ENCODE peak calls at places on chromosomes 4 and X, in eight cellular contexts. One of them, this sample, is unnamed.

GRCh38 chrX:40573763-40574162 is 7.0 kb upstream of the ATP6AP2 start:
- DNase-seq in CD8-positive, alpha-beta T cell: no peak
- DNase-seq in fibroblast of pulmonary artery: peak; percentile 17
- DNase-seq in astrocyte of the spinal cord: no peak
- DNase-seq in upper lobe of right lung: no peak
- DNase-seq in endothelial cell: no peak
- DNase-seq in transverse colon: no peak
- DNase-seq in A549: no peak
- DNase-seq in this sample: peak; percentile 10

GRCh38 chr4:19051751-19052296 is 1030.3 kb upstream of the LCORL start:
- DNase-seq in astrocyte of the spinal cord: no peak
- DNase-seq in CD8-positive, alpha-beta T cell: no peak
- DNase-seq in upper lobe of right lung: no peak
- DNase-seq in A549: no peak
- DNase-seq in endothelial cell: no peak
- DNase-seq in fibroblast of pulmonary artery: no peak
- DNase-seq in transverse colon: no peak
- DNase-seq in this sample: no peak

GRCh38 chrX:132948648-132949260 is 9.7 kb downstream of the HS6ST2 start:
- DNase-seq in CD8-positive, alpha-beta T cell: no peak
- DNase-seq in fibroblast of pulmonary artery: no peak
- DNase-seq in A549: no peak
- DNase-seq in transverse colon: no peak
- DNase-seq in astrocyte of the spinal cord: no peak
- DNase-seq in endothelial cell: peak; percentile 33
- DNase-seq in upper lobe of right lung: no peak
- DNase-seq in this sample: peak; percentile 24

GRCh38 chr4:133597252-133597651 is 448.2 kb downstream of the PCDH10 start:
- DNase-seq in A549: no peak
- DNase-seq in upper lobe of right lung: no peak
- DNase-seq in fibroblast of pulmonary artery: peak; percentile 10
- DNase-seq in CD8-positive, alpha-beta T cell: no peak
- DNase-seq in endothelial cell: no peak
- DNase-seq in astrocyte of the spinal cord: no peak
- DNase-seq in transverse colon: no peak
- DNase-seq in this sample: no peak

GRCh38 chr4:162010362-162010761 is 153.4 kb downstream of the FSTL5 start:
- DNase-seq in fibroblast of pulmonary artery: peak; percentile 6
- DNase-seq in CD8-positive, alpha-beta T cell: no peak
- DNase-seq in endothelial cell: no peak
- DNase-seq in A549: no peak
- DNase-seq in upper lobe of right lung: no peak
- DNase-seq in astrocyte of the spinal cord: no peak
- DNase-seq in transverse colon: no peak
- DNase-seq in this sample: no peak

GRCh38 chr4:55435136-55435535 is 39.4 kb downstream of the TMEM165 start:
- DNase-seq in endothelial cell: peak; percentile 29
- DNase-seq in transverse colon: no peak
- DNase-seq in fibroblast of pulmonary artery: peak; percentile 59
- DNase-seq in CD8-positive, alpha-beta T cell: no peak
- DNase-seq in astrocyte of the spinal cord: peak; percentile 25
- DNase-seq in A549: no peak
- DNase-seq in upper lobe of right lung: no peak
- DNase-seq in this sample: no peak

GRCh38 chrX:136767104-136767941 is 13.4 kb downstream of the ARHGEF6 start:
- DNase-seq in fibroblast of pulmonary artery: peak; percentile 59
- DNase-seq in astrocyte of the spinal cord: peak; percentile 54
- DNase-seq in CD8-positive, alpha-beta T cell: peak; percentile 58
- DNase-seq in A549: peak; percentile 53
- DNase-seq in upper lobe of right lung: peak; percentile 80
- DNase-seq in endothelial cell: peak; percentile 67
- DNase-seq in transverse colon: peak; percentile 64
- DNase-seq in this sample: peak; percentile 37

GRCh38 chrX:153649915-153650782 is 3.1 kb downstream of the DUSP9 start:
- DNase-seq in endothelial cell: no peak
- DNase-seq in upper lobe of right lung: no peak
- DNase-seq in fibroblast of pulmonary artery: no peak
- DNase-seq in transverse colon: no peak
- DNase-seq in astrocyte of the spinal cord: no peak
- DNase-seq in CD8-positive, alpha-beta T cell: no peak
- DNase-seq in A549: no peak
- DNase-seq in this sample: no peak

GRCh38 chr4:150207871-150208270 is 129.6 kb downstream of the DCLK2 start:
- DNase-seq in astrocyte of the spinal cord: no peak
- DNase-seq in transverse colon: no peak
- DNase-seq in CD8-positive, alpha-beta T cell: no peak
- DNase-seq in A549: no peak
- DNase-seq in fibroblast of pulmonary artery: peak; percentile 29
- DNase-seq in upper lobe of right lung: no peak
- DNase-seq in endothelial cell: no peak
- DNase-seq in this sample: no peak

GRCh38 chr4:78370625-78371372 is 180.8 kb upstream of the ANXA3 start:
- DNase-seq in CD8-positive, alpha-beta T cell: no peak
- DNase-seq in A549: no peak
- DNase-seq in upper lobe of right lung: no peak
- DNase-seq in endothelial cell: no peak
- DNase-seq in astrocyte of the spinal cord: no peak
- DNase-seq in fibroblast of pulmonary artery: no peak
- DNase-seq in transverse colon: no peak
- DNase-seq in this sample: no peak

GRCh38 chr4:37639551-37640293 is 46.5 kb downstream of the RELL1 start:
- DNase-seq in transverse colon: no peak
- DNase-seq in endothelial cell: no peak
- DNase-seq in upper lobe of right lung: no peak
- DNase-seq in A549: no peak
- DNase-seq in fibroblast of pulmonary artery: peak; percentile 12
- DNase-seq in astrocyte of the spinal cord: no peak
- DNase-seq in CD8-positive, alpha-beta T cell: no peak
- DNase-seq in this sample: no peak

GRCh38 chr4:105145059-105145912 is 1.4 kb upstream of the TET2 start:
- DNase-seq in upper lobe of right lung: no peak
- DNase-seq in transverse colon: no peak
- DNase-seq in endothelial cell: no peak
- DNase-seq in A549: no peak
- DNase-seq in astrocyte of the spinal cord: peak; percentile 20
- DNase-seq in fibroblast of pulmonary artery: no peak
- DNase-seq in CD8-positive, alpha-beta T cell: no peak
- DNase-seq in this sample: no peak

GRCh38 chr4:141432000-141432712 is 204.2 kb upstream of the IL15 start:
- DNase-seq in endothelial cell: no peak
- DNase-seq in astrocyte of the spinal cord: no peak
- DNase-seq in fibroblast of pulmonary artery: peak; percentile 20
- DNase-seq in transverse colon: no peak
- DNase-seq in CD8-positive, alpha-beta T cell: no peak
- DNase-seq in upper lobe of right lung: no peak
- DNase-seq in A549: no peak
- DNase-seq in this sample: no peak

GRCh38 chr4:85491527-85491926 is 16.6 kb downstream of the ARHGAP24 start:
- DNase-seq in fibroblast of pulmonary artery: no peak
- DNase-seq in endothelial cell: no peak
- DNase-seq in astrocyte of the spinal cord: no peak
- DNase-seq in CD8-positive, alpha-beta T cell: no peak
- DNase-seq in upper lobe of right lung: no peak
- DNase-seq in A549: no peak
- DNase-seq in transverse colon: no peak
- DNase-seq in this sample: no peak

GRCh38 chr4:139454111-139454600 is at the start of gene RAB33B:
- DNase-seq in astrocyte of the spinal cord: no peak
- DNase-seq in A549: peak; percentile 60
- DNase-seq in endothelial cell: no peak
- DNase-seq in transverse colon: no peak
- DNase-seq in CD8-positive, alpha-beta T cell: no peak
- DNase-seq in upper lobe of right lung: no peak
- DNase-seq in fibroblast of pulmonary artery: peak; percentile 92
- DNase-seq in this sample: no peak
- TF ChIP-seq CTCF in astrocyte of the spinal cord: no peak
- TF ChIP-seq CTCF in A549: no peak
- TF ChIP-seq CTCF in endothelial cell: no peak
- TF ChIP-seq CTCF in transverse colon: no peak
- TF ChIP-seq CTCF in CD8-positive, alpha-beta T cell: no peak
- TF ChIP-seq CTCF in upper lobe of right lung: no peak
- TF ChIP-seq CTCF in fibroblast of pulmonary artery: no peak
- TF ChIP-seq CTCF in this sample: no peak

GRCh38 chrX:103533428-103534216 is 14.3 kb upstream of the RAB40A start:
- DNase-seq in astrocyte of the spinal cord: peak; percentile 75
- DNase-seq in CD8-positive, alpha-beta T cell: peak; percentile 53
- DNase-seq in transverse colon: peak; percentile 83
- DNase-seq in fibroblast of pulmonary artery: peak; percentile 83
- DNase-seq in upper lobe of right lung: peak; percentile 71
- DNase-seq in A549: peak; percentile 8
- DNase-seq in endothelial cell: peak; percentile 71
- DNase-seq in this sample: peak; percentile 85
- TF ChIP-seq CTCF in astrocyte of the spinal cord: peak; percentile 78
- TF ChIP-seq CTCF in CD8-positive, alpha-beta T cell: peak; percentile 68
- TF ChIP-seq CTCF in transverse colon: peak; percentile 78
- TF ChIP-seq CTCF in fibroblast of pulmonary artery: peak; percentile 61
- TF ChIP-seq CTCF in upper lobe of right lung: peak; percentile 71
- TF ChIP-seq CTCF in A549: peak; percentile 74
- TF ChIP-seq CTCF in endothelial cell: peak; percentile 78
- TF ChIP-seq CTCF in this sample: peak; percentile 91

GRCh38 chr4:26583865-26584652 is at the start of gene TBC1D19:
- DNase-seq in CD8-positive, alpha-beta T cell: peak; percentile 86
- DNase-seq in upper lobe of right lung: peak; percentile 94
- DNase-seq in fibroblast of pulmonary artery: peak; percentile 90
- DNase-seq in transverse colon: peak; percentile 90
- DNase-seq in endothelial cell: peak; percentile 79
- DNase-seq in astrocyte of the spinal cord: peak; percentile 91
- DNase-seq in A549: peak; percentile 72
- DNase-seq in this sample: peak; percentile 83
- TF ChIP-seq CTCF in CD8-positive, alpha-beta T cell: no peak
- TF ChIP-seq CTCF in upper lobe of right lung: no peak
- TF ChIP-seq CTCF in fibroblast of pulmonary artery: no peak
- TF ChIP-seq CTCF in transverse colon: no peak
- TF ChIP-seq CTCF in endothelial cell: no peak
- TF ChIP-seq CTCF in astrocyte of the spinal cord: no peak
- TF ChIP-seq CTCF in A549: no peak
- TF ChIP-seq CTCF in this sample: no peak

DNA sequence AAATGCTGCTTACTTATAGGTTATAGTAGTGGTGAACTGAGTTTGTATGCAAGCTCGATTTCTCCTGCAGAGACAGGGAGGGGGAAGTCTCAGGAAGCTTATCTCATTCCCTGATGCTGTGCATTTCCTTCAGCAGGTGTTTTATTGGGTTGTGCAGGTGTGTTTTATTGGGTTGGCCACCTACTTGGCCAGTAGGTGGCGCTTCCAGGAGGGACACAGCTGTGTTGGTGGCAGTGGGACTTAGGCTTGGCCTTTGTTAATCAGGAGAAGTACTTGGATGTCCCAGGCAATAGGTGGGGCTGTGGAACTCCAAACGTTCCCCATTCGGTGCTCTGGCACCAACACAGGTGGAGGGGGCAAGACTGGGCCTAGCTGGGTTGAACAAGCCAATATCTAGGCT is 196.0 kb upstream of the DCAF8L1 start:
- DNase-seq in CD8-positive, alpha-beta T cell: no peak
- DNase-seq in upper lobe of right lung: no peak
- DNase-seq in astrocyte of the spinal cord: no peak
- DNase-seq in A549: no peak
- DNase-seq in transverse colon: peak; percentile 25
- DNase-seq in fibroblast of pulmonary artery: no peak
- DNase-seq in endothelial cell: peak; percentile 33
- DNase-seq in this sample: no peak
- TF ChIP-seq CTCF in CD8-positive, alpha-beta T cell: no peak
- TF ChIP-seq CTCF in upper lobe of right lung: no peak
- TF ChIP-seq CTCF in astrocyte of the spinal cord: peak; percentile 35
- TF ChIP-seq CTCF in A549: no peak
- TF ChIP-seq CTCF in transverse colon: no peak
- TF ChIP-seq CTCF in fibroblast of pulmonary artery: peak; percentile 24
- TF ChIP-seq CTCF in endothelial cell: peak; percentile 60
- TF ChIP-seq CTCF in this sample: peak; percentile 57

DNA sequence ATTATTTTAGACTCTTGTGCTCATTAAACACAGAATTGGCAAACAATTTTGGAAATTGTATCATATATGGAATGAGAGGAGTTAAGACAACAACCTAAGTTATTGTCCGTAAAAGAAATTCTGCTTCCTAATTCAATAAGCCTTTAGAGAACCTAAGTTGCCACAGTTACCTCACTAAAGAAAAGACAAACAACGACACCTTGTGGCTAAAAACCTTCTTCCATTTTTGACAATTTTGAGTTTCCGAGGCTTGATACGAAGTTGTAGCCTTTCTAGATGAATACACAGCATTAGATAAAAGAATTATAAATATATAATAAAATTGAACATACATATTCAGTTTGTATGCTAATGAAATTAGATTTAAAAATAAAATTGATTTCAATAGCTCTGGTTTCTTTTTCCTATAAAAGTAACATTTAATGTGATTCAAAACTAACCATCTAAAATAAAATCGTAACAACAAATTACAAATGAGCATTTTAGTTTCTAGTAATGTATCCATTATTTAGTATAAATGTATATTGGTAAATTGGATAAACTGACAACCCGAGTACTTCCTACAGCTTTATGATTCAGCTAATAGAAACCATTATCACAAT is 275.1 kb downstream of the GPM6A start:
- DNase-seq in astrocyte of the spinal cord: peak; percentile 86
- DNase-seq in transverse colon: no peak
- DNase-seq in upper lobe of right lung: no peak
- DNase-seq in A549: peak; percentile 26
- DNase-seq in fibroblast of pulmonary artery: peak; percentile 83
- DNase-seq in endothelial cell: peak; percentile 21
- DNase-seq in CD8-positive, alpha-beta T cell: no peak
- DNase-seq in this sample: peak; percentile 9
- TF ChIP-seq CTCF in astrocyte of the spinal cord: peak; percentile 44
- TF ChIP-seq CTCF in transverse colon: no peak
- TF ChIP-seq CTCF in upper lobe of right lung: peak; percentile 52
- TF ChIP-seq CTCF in A549: peak; percentile 69
- TF ChIP-seq CTCF in fibroblast of pulmonary artery: peak; percentile 57
- TF ChIP-seq CTCF in endothelial cell: peak; percentile 59
- TF ChIP-seq CTCF in CD8-positive, alpha-beta T cell: no peak
- TF ChIP-seq CTCF in this sample: peak; percentile 87

DNA sequence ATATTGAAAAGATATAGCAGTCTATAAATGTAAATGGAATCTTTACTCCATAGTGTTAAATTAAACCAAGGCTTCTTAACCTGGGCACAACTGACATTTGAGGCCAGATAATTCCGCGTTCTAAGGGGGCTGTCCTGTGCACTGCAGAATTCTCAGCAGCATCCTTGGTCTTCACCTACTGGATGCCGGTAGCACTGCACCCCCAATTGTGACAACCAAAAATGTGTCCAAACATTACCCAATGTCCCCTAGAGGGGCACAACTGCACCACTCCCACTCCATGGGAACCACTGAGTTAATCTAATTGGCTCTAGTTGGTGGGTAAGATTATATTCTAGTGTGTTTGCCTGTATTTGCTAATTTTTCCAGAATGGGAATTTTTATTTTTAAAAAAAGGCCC is 16.6 kb downstream of the AP1S2 start:
- DNase-seq in fibroblast of pulmonary artery: no peak
- DNase-seq in transverse colon: no peak
- DNase-seq in astrocyte of the spinal cord: no peak
- DNase-seq in A549: peak; percentile 25
- DNase-seq in CD8-positive, alpha-beta T cell: no peak
- DNase-seq in upper lobe of right lung: no peak
- DNase-seq in endothelial cell: peak; percentile 8
- DNase-seq in this sample: peak; percentile 14
- TF ChIP-seq CTCF in fibroblast of pulmonary artery: peak; percentile 14
- TF ChIP-seq CTCF in transverse colon: no peak
- TF ChIP-seq CTCF in astrocyte of the spinal cord: peak; percentile 37
- TF ChIP-seq CTCF in A549: no peak
- TF ChIP-seq CTCF in CD8-positive, alpha-beta T cell: peak; percentile 35
- TF ChIP-seq CTCF in upper lobe of right lung: no peak
- TF ChIP-seq CTCF in endothelial cell: peak; percentile 42
- TF ChIP-seq CTCF in this sample: peak; percentile 52

This sample was measured in neural crest cell.